ENCODE peak calls at places on chromosomes 16 and 17, in four cellular contexts. One of them, this sample, is unnamed.
A peak's percentile ranks its signal among the peaks of the same experiment; 100 is the strongest.

GRCh38 chr17:145671-146541 is 8.5 kb downstream of the SCGB1C2 start:
- DNase-seq in fibroblast of villous mesenchyme: no peak
- DNase-seq in progenitor cell of endocrine pancreas: no peak
- DNase-seq in CD8-positive, alpha-beta T cell: no peak
- DNase-seq in this sample: peak; percentile 3

GRCh38 chr17:45221997-45222272 is 250 bp downstream of the FMNL1 start:
- DNase-seq in fibroblast of villous mesenchyme: no peak
- DNase-seq in progenitor cell of endocrine pancreas: no peak
- DNase-seq in CD8-positive, alpha-beta T cell: no peak
- DNase-seq in this sample: no peak

GRCh38 chr16:19520861-19521331 is 1.0 kb downstream of the GDE1 start:
- DNase-seq in fibroblast of villous mesenchyme: peak; percentile 71
- DNase-seq in progenitor cell of endocrine pancreas: no peak
- DNase-seq in CD8-positive, alpha-beta T cell: no peak
- DNase-seq in this sample: no peak

GRCh38 chr17:32275060-32276042 is 9.7 kb downstream of the RHBDL3 start:
- DNase-seq in fibroblast of villous mesenchyme: peak; percentile 71
- DNase-seq in progenitor cell of endocrine pancreas: no peak
- DNase-seq in CD8-positive, alpha-beta T cell: no peak
- DNase-seq in this sample: no peak

GRCh38 chr16:46859719-46860152 is 24.4 kb upstream of the GPT2 start:
- DNase-seq in fibroblast of villous mesenchyme: peak; percentile 66
- DNase-seq in progenitor cell of endocrine pancreas: no peak
- DNase-seq in CD8-positive, alpha-beta T cell: no peak
- DNase-seq in this sample: no peak

GRCh38 chr17:31696184-31696602 is 162.9 kb downstream of the COPRS start:
- DNase-seq in fibroblast of villous mesenchyme: peak; percentile 90
- DNase-seq in progenitor cell of endocrine pancreas: peak; percentile 24
- DNase-seq in CD8-positive, alpha-beta T cell: no peak
- DNase-seq in this sample: no peak

GRCh38 chr17:34570491-34570890 is 8.9 kb upstream of the TMEM132E start:
- DNase-seq in fibroblast of villous mesenchyme: no peak
- DNase-seq in progenitor cell of endocrine pancreas: no peak
- DNase-seq in CD8-positive, alpha-beta T cell: no peak
- DNase-seq in this sample: no peak

GRCh38 chr17:69402052-69402451 is 12.4 kb upstream of the MAP2K6 start:
- DNase-seq in fibroblast of villous mesenchyme: no peak
- DNase-seq in progenitor cell of endocrine pancreas: no peak
- DNase-seq in CD8-positive, alpha-beta T cell: no peak
- DNase-seq in this sample: no peak

GRCh38 chr16:85028638-85029412 is 1.2 kb downstream of the KIAA0513 start:
- DNase-seq in fibroblast of villous mesenchyme: peak; percentile 58
- DNase-seq in progenitor cell of endocrine pancreas: no peak
- DNase-seq in CD8-positive, alpha-beta T cell: peak; percentile 58
- DNase-seq in this sample: no peak

GRCh38 chr16:80610489-80611156 is 69.8 kb downstream of the DYNLRB2 start:
- DNase-seq in fibroblast of villous mesenchyme: peak; percentile 49
- DNase-seq in progenitor cell of endocrine pancreas: no peak
- DNase-seq in CD8-positive, alpha-beta T cell: no peak
- DNase-seq in this sample: no peak

GRCh38 chr17:17613708-17614114 is 22.2 kb upstream of the PEMT start:
- DNase-seq in fibroblast of villous mesenchyme: peak; percentile 70
- DNase-seq in progenitor cell of endocrine pancreas: peak; percentile 42
- DNase-seq in CD8-positive, alpha-beta T cell: peak; percentile 14
- DNase-seq in this sample: peak; percentile 59

GRCh38 chr17:7897773-7898172 is 9.2 kb downstream of the CHD3 start:
- DNase-seq in fibroblast of villous mesenchyme: peak; percentile 83
- DNase-seq in progenitor cell of endocrine pancreas: no peak
- DNase-seq in CD8-positive, alpha-beta T cell: no peak
- DNase-seq in this sample: no peak

GRCh38 chr16:2990891-2991290 is 10.6 kb upstream of the PKMYT1 start:
- DNase-seq in fibroblast of villous mesenchyme: no peak
- DNase-seq in progenitor cell of endocrine pancreas: no peak
- DNase-seq in CD8-positive, alpha-beta T cell: no peak
- DNase-seq in this sample: no peak

GRCh38 chr17:6823011-6823442 is 8.5 kb downstream of the TEKT1 start:
- DNase-seq in fibroblast of villous mesenchyme: peak; percentile 71
- DNase-seq in progenitor cell of endocrine pancreas: no peak
- DNase-seq in CD8-positive, alpha-beta T cell: no peak
- DNase-seq in this sample: no peak

GRCh38 chr16:76280421-76280820 is 3.2 kb downstream of the CNTNAP4 start:
- DNase-seq in fibroblast of villous mesenchyme: no peak
- DNase-seq in progenitor cell of endocrine pancreas: no peak
- DNase-seq in CD8-positive, alpha-beta T cell: no peak
- DNase-seq in this sample: no peak

GRCh38 chr16:12988071-12988470 is 86.7 kb downstream of the SHISA9 start:
- DNase-seq in fibroblast of villous mesenchyme: no peak
- DNase-seq in progenitor cell of endocrine pancreas: no peak
- DNase-seq in CD8-positive, alpha-beta T cell: no peak
- DNase-seq in this sample: no peak

GRCh38 chr16:73176577-73177013 is 128.7 kb upstream of the ZFHX3 start:
- DNase-seq in fibroblast of villous mesenchyme: peak; percentile 86
- DNase-seq in progenitor cell of endocrine pancreas: no peak
- DNase-seq in CD8-positive, alpha-beta T cell: no peak
- DNase-seq in this sample: no peak
- TF ChIP-seq CTCF in fibroblast of villous mesenchyme: peak; percentile 58
- TF ChIP-seq CTCF in progenitor cell of endocrine pancreas: peak; percentile 39
- TF ChIP-seq CTCF in CD8-positive, alpha-beta T cell: no peak
- TF ChIP-seq CTCF in this sample: peak; percentile 36

GRCh38 chr17:19867094-19867653 is 562 bp downstream of the ULK2 start:
- DNase-seq in fibroblast of villous mesenchyme: peak; percentile 64
- DNase-seq in progenitor cell of endocrine pancreas: peak; percentile 57
- DNase-seq in CD8-positive, alpha-beta T cell: peak; percentile 43
- DNase-seq in this sample: peak; percentile 62

DNA sequence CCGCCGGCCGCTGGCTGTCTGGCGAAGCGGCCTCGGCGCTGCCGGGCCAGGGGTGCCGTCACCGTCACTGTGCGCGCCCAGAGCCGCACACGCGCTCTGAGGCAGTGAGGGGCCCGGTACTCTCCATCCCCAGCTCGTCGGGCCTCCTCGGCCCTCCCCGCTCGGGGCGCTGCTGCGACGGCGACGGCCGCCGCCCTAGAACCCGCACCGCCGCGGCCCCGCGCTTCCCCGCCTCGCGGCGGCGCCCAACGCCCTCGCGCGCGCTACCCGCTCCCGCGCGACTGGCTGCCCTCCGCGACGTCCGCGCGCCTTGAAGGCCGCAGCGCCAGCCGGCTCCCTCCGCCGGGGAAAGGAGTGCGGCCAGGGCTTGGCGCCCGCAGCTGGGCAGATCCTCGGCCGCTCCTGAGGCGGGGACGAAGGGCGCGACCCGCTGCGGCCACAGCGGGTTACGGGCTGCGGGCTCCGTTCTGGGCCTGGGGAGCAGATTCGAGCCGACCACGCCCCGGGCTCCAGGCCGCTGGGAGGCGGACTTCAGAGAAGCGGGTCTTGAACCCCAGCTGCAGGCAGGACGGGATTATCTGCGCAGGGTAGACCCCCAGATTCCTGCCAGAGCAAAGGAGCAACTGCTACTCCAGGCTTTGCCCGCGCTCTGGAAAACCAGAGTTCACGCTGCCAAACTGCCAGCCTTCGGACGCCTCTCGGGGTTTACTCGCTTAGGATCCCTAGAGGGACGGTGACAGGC is at the start of gene ULK2:
- DNase-seq in fibroblast of villous mesenchyme: peak; percentile 77
- DNase-seq in progenitor cell of endocrine pancreas: peak; percentile 61
- DNase-seq in CD8-positive, alpha-beta T cell: peak; percentile 40
- DNase-seq in this sample: peak; percentile 73
- TF ChIP-seq CTCF in fibroblast of villous mesenchyme: peak; percentile 4
- TF ChIP-seq CTCF in progenitor cell of endocrine pancreas: peak; percentile 23
- TF ChIP-seq CTCF in CD8-positive, alpha-beta T cell: no peak
- TF ChIP-seq CTCF in this sample: no peak

DNA sequence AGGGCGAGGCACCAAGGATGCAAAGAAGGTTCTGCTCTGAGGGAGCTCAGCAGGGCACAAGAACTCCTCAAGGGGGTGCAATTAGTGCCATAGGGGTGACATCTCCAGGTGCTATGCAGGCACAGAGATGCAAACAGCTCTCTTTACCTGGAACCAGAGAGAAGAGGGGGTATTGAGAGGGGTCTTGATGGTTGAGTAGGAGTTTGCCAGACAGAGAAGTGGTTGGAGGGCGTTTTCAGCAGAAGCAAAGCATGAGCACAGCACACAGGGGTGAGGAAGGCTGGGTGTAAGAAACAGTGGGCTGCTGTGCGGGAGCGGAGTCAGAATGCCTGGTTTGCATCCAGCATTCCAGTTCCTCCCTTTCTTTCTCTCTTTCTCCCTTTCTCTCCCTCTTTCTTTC is 81.8 kb upstream of the LHX1 start:
- DNase-seq in fibroblast of villous mesenchyme: no peak
- DNase-seq in progenitor cell of endocrine pancreas: no peak
- DNase-seq in CD8-positive, alpha-beta T cell: no peak
- DNase-seq in this sample: no peak
- TF ChIP-seq CTCF in fibroblast of villous mesenchyme: no peak
- TF ChIP-seq CTCF in progenitor cell of endocrine pancreas: no peak
- TF ChIP-seq CTCF in CD8-positive, alpha-beta T cell: no peak
- TF ChIP-seq CTCF in this sample: no peak

GRCh38 chr17:61140386-61140785 is 259.3 kb upstream of the TBX2 start:
- DNase-seq in fibroblast of villous mesenchyme: no peak
- DNase-seq in progenitor cell of endocrine pancreas: no peak
- DNase-seq in CD8-positive, alpha-beta T cell: no peak
- DNase-seq in this sample: no peak
- TF ChIP-seq CTCF in fibroblast of villous mesenchyme: no peak
- TF ChIP-seq CTCF in progenitor cell of endocrine pancreas: no peak
- TF ChIP-seq CTCF in CD8-positive, alpha-beta T cell: no peak
- TF ChIP-seq CTCF in this sample: no peak

DNA sequence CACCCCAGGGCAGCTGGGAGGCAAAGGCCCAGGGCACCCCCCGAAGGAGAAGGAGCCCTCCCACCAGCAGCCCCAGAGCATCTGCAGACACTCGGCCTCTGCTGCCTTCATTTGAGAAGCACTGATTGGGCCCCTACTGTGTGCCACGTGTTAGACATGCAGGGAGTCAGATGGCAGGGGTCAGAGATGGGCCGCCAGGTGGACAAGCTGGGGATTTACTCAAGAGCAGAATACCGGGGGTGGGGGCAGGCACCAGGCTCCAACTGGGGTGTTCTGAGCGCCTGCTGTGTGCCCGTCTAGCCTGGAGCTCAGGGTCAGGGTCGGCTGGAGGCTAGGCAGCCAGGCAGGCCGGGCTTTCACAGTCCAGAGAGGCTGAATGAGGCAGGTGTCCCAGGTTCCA is 18.7 kb downstream of the TPSG1 start:
- DNase-seq in fibroblast of villous mesenchyme: no peak
- DNase-seq in progenitor cell of endocrine pancreas: no peak
- DNase-seq in CD8-positive, alpha-beta T cell: no peak
- DNase-seq in this sample: no peak
- TF ChIP-seq CTCF in fibroblast of villous mesenchyme: no peak
- TF ChIP-seq CTCF in progenitor cell of endocrine pancreas: no peak
- TF ChIP-seq CTCF in CD8-positive, alpha-beta T cell: no peak
- TF ChIP-seq CTCF in this sample: peak; percentile 27

DNA sequence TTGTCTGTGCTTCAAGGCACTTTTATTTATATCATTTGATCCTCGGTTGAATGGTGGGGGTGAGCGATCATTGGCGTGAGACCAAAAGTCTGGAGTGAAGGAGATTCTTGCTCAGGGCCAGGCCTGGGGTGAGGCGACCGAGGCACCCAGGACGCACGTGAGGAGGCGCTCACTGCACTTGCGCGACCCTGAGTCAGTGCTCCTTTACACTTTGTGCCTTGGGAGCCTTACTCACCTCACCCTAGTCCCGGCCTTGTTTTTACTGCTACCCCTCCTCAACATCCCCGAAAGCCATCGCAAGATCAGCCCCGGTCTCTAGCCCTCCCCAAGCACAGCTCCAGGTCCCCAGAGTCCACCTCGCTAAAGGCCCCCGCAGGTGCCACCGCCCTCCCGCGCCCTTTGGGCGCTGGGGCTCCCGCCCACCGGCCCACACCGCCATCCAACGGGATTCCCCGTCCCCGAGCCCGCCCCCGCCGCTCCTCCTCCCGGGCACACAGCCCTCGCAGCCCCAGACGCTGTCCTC is 496 bp downstream of the EZH1 start:
- DNase-seq in fibroblast of villous mesenchyme: peak; percentile 47
- DNase-seq in progenitor cell of endocrine pancreas: no peak
- DNase-seq in CD8-positive, alpha-beta T cell: peak; percentile 44
- DNase-seq in this sample: no peak
- TF ChIP-seq CTCF in fibroblast of villous mesenchyme: no peak
- TF ChIP-seq CTCF in progenitor cell of endocrine pancreas: peak; percentile 8
- TF ChIP-seq CTCF in CD8-positive, alpha-beta T cell: no peak
- TF ChIP-seq CTCF in this sample: no peak

GRCh38 chr16:22979038-22979437 is 165.1 kb downstream of the HS3ST2 start:
- DNase-seq in fibroblast of villous mesenchyme: no peak
- DNase-seq in progenitor cell of endocrine pancreas: no peak
- DNase-seq in CD8-positive, alpha-beta T cell: no peak
- DNase-seq in this sample: no peak

GRCh38 chr16:22973451-22973991 is 159.6 kb downstream of the HS3ST2 start:
- DNase-seq in fibroblast of villous mesenchyme: no peak
- DNase-seq in progenitor cell of endocrine pancreas: no peak
- DNase-seq in CD8-positive, alpha-beta T cell: no peak
- DNase-seq in this sample: no peak

GRCh38 chr16:22971346-22971924 is 157.5 kb downstream of the HS3ST2 start:
- DNase-seq in fibroblast of villous mesenchyme: no peak
- DNase-seq in progenitor cell of endocrine pancreas: no peak
- DNase-seq in CD8-positive, alpha-beta T cell: no peak
- DNase-seq in this sample: no peak

GRCh38 chr16:22977294-22977697 is 163.3 kb downstream of the HS3ST2 start:
- DNase-seq in fibroblast of villous mesenchyme: peak; percentile 1
- DNase-seq in progenitor cell of endocrine pancreas: no peak
- DNase-seq in CD8-positive, alpha-beta T cell: no peak
- DNase-seq in this sample: no peak
- TF ChIP-seq CTCF in fibroblast of villous mesenchyme: peak; percentile 15
- TF ChIP-seq CTCF in progenitor cell of endocrine pancreas: peak; percentile 49
- TF ChIP-seq CTCF in CD8-positive, alpha-beta T cell: no peak
- TF ChIP-seq CTCF in this sample: peak; percentile 31

GRCh38 chr16:56953006-56953405 is 8.7 kb upstream of the CETP start:
- DNase-seq in fibroblast of villous mesenchyme: no peak
- DNase-seq in progenitor cell of endocrine pancreas: no peak
- DNase-seq in CD8-positive, alpha-beta T cell: no peak
- DNase-seq in this sample: no peak

GRCh38 chr16:56960681-56961281 is 969 bp upstream of the CETP start:
- DNase-seq in fibroblast of villous mesenchyme: peak; percentile 53
- DNase-seq in progenitor cell of endocrine pancreas: no peak
- DNase-seq in CD8-positive, alpha-beta T cell: no peak
- DNase-seq in this sample: no peak

GRCh38 chr16:56956076-56956475 is 5.7 kb upstream of the CETP start:
- DNase-seq in fibroblast of villous mesenchyme: no peak
- DNase-seq in progenitor cell of endocrine pancreas: no peak
- DNase-seq in CD8-positive, alpha-beta T cell: no peak
- DNase-seq in this sample: no peak

GRCh38 chr16:56961386-56961785 is 364 bp upstream of the CETP start:
- DNase-seq in fibroblast of villous mesenchyme: no peak
- DNase-seq in progenitor cell of endocrine pancreas: no peak
- DNase-seq in CD8-positive, alpha-beta T cell: no peak
- DNase-seq in this sample: no peak

DNA sequence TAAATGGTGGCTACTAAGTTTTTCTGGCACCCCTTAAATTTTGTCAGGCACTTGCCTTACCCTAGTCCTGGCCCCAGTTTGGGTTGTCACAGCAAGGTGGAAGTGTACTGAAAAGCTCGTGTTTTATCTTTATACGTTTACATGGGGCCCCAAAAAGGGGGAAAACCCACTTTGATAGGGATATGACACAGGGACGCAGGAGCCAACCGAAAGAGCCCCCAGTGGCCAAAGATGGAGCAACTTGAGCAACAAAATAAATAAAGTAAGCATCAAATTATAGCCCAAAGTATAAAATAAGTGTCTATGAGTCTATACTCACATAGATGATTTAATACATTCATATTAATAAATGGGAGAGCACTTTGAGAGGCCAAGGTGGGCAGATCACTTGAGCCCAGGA is 5.0 kb upstream of the CETP start:
- DNase-seq in fibroblast of villous mesenchyme: no peak
- DNase-seq in progenitor cell of endocrine pancreas: no peak
- DNase-seq in CD8-positive, alpha-beta T cell: no peak
- DNase-seq in this sample: no peak
- TF ChIP-seq CTCF in fibroblast of villous mesenchyme: no peak
- TF ChIP-seq CTCF in progenitor cell of endocrine pancreas: no peak
- TF ChIP-seq CTCF in CD8-positive, alpha-beta T cell: no peak
- TF ChIP-seq CTCF in this sample: no peak